ENCODE peak calls at places on chromosomes 3 and 15, in nine cellular contexts. S, X, D, M, P, E, F, L and W are unnamed samples.

GRCh38 chr3:23623841-23624240 is 181.9 kb upstream of the UBE2E1 start:
- DNase-seq in E (no peak), D (no peak), X (no peak), F (no peak), M (no peak), P (no peak), S (no peak), L (no peak), W (no peak)

GRCh38 chr3:151753846-151754245 is 20.1 kb downstream of the AADACL2 start:
- DNase-seq in E (no peak), X (no peak), L (no peak), P (no peak), M (no peak), F (no peak), D (no peak), S (no peak), W (no peak)

GRCh38 chr3:12187448-12188327 is 29.0 kb upstream of the TIMP4 start:
- DNase-seq in L (peak), F (peak), M (no peak), P (peak), E (no peak), S (no peak), D (no peak), X (no peak), W (no peak)

GRCh38 chr3:141255864-141256263 is 24.2 kb downstream of the PXYLP1 start:
- DNase-seq in D (no peak), S (no peak), X (no peak), P (no peak), F (no peak), M (no peak), L (no peak), E (no peak), W (no peak)

GRCh38 chr3:122284486-122284885 is 40.6 kb upstream of the CSTA start:
- DNase-seq in S (no peak), M (no peak), E (no peak), F (no peak), L (no peak), P (no peak), D (no peak), X (no peak), W (no peak)

GRCh38 chr3:74883690-74884089 is 269.2 kb upstream of the CNTN3 start:
- DNase-seq in P (no peak), F (no peak), S (no peak), D (no peak), L (no peak), E (no peak), M (no peak), X (no peak), W (no peak)

GRCh38 chr15:40904552-40905201 is 10.4 kb downstream of the VPS18 start:
- DNase-seq in L (no peak), F (no peak), M (no peak), P (no peak), E (no peak), D (no peak), X (no peak), S (no peak), W (no peak)

GRCh38 chr15:35603298-35603697 is 57.3 kb upstream of the DPH6 start:
- DNase-seq in M (no peak), D (no peak), L (no peak), X (no peak), F (no peak), P (no peak), E (no peak), S (no peak), W (no peak)

GRCh38 chr15:89647191-89647851 is 7.9 kb downstream of the KIF7 start:
- DNase-seq in S (peak), F (peak), P (peak), E (peak), X (no peak), D (peak), M (peak), L (peak), W (no peak)

GRCh38 chr3:129276385-129276784 is 2.3 kb upstream of the HMCES start:
- DNase-seq in P (peak), F (no peak), L (no peak), S (no peak), E (no peak), X (no peak), D (peak), M (no peak), W (no peak)

GRCh38 chr3:72271215-72271614 is 486.3 kb upstream of the PROK2 start:
- DNase-seq in F (no peak), X (no peak), E (no peak), L (no peak), M (no peak), P (no peak), S (no peak), D (no peak), W (no peak)

GRCh38 chr15:73078722-73079121 is 26.5 kb downstream of the NEO1 start:
- DNase-seq in D (no peak), F (no peak), M (no peak), X (no peak), E (no peak), P (no peak), S (no peak), L (no peak), W (no peak)